ENCODE peak calls at places on chromosomes 6 and 20, in ten cellular contexts. M is activated T-helper 1 cell treated with Interleukin-2 at 50 U/mL for 16 hours; P is stimulated activated CD4-positive, alpha-beta T cell treated with anti-CD3 and anti-CD28 coated beads, Interleukin-15, amount 100 ng/mL, for 24 hours; S is activated naive CD4-positive, alpha-beta T cell treated with anti-CD3 and anti-CD28 coated beads, Interleukin-2, amount 50 U/mL, for 72 hours; A is amniotic epithelial cell; U is AG08396; Z is activated gamma-delta T cell treated with Interleukin-2 at 50 U/mL for 16 hours; T is ELR; H is dorsolateral prefrontal cortex; O is lower lobe of right lung. V is an unnamed sample.
A peak's percentile ranks its signal among the peaks of the same experiment; 100 is the strongest.

GRCh38 chr6:5851261-5851757 is 155.4 kb downstream of the NRN1 start:
- DNase-seq in Z (peak; percentile 42), U (peak; percentile 60), T (no peak), S (peak; percentile 64), A (no peak), P (peak; percentile 81), O (peak; percentile 77), M (peak; percentile 52), H (peak; percentile 82), V (peak; percentile 64)

GRCh38 chr20:58550661-58551060 is 35.5 kb upstream of the APCDD1L start:
- DNase-seq in M (no peak), A (peak; percentile 92), Z (no peak), O (no peak), U (peak; percentile 86), H (no peak), P (no peak), T (peak; percentile 96), S (no peak), V (no peak)

GRCh38 chr20:750801-751200 is 17.5 kb downstream of the SLC52A3 start:
- DNase-seq in T (no peak), M (no peak), H (no peak), U (no peak), Z (no peak), O (no peak), S (no peak), P (no peak), A (no peak), V (no peak)

GRCh38 chr20:24017160-24017761 is 28.7 kb upstream of the GGTLC1 start:
- DNase-seq in O (no peak), A (no peak), Z (no peak), P (peak; percentile 19), H (no peak), M (no peak), U (no peak), S (no peak), T (peak; percentile 11), V (no peak)

GRCh38 chr6:23027281-23027680 is 457.9 kb downstream of the HDGFL1 start:
- DNase-seq in H (peak; percentile 19), M (no peak), T (no peak), Z (no peak), P (no peak), S (no peak), A (no peak), O (no peak), U (no peak), V (no peak)

GRCh38 chr6:169620171-169621125 is 81.4 kb downstream of the WDR27 start:
- DNase-seq in O (peak; percentile 21), H (no peak), Z (no peak), M (no peak), T (peak; percentile 88), U (no peak), A (peak; percentile 82), P (no peak), S (no peak), V (no peak)

GRCh38 chr6:50831216-50831615 is 12.5 kb downstream of the TFAP2B start:
- DNase-seq in O (no peak), S (no peak), H (no peak), T (no peak), A (no peak), P (no peak), Z (no peak), M (no peak), U (no peak), V (no peak)

GRCh38 chr6:34953084-34954025 is 64.3 kb downstream of the ANKS1A start:
- DNase-seq in O (no peak), H (no peak), S (no peak), Z (no peak), P (no peak), A (peak; percentile 70), M (no peak), U (peak; percentile 50), T (peak; percentile 81), V (no peak)

GRCh38 chr6:33856655-33857054 is 52.9 kb upstream of the MLN start:
- DNase-seq in T (no peak), S (peak; percentile 80), A (no peak), U (no peak), H (no peak), P (peak; percentile 84), Z (peak; percentile 78), M (peak; percentile 61), O (no peak), V (peak; percentile 26)

GRCh38 chr20:20089018-20089417 is 36.7 kb downstream of the CFAP61 start:
- DNase-seq in M (no peak), S (no peak), A (no peak), O (no peak), P (no peak), T (no peak), H (no peak), Z (no peak), U (no peak), V (no peak)

GRCh38 chr6:24408719-24409410 is 6.1 kb downstream of the MRS2 start:
- DNase-seq in A (no peak), H (no peak), M (no peak), Z (no peak), S (no peak), U (no peak), O (no peak), T (no peak), P (no peak), V (no peak)

GRCh38 chr6:37913210-37913609 is 93.7 kb downstream of the ZFAND3 start:
- DNase-seq in U (no peak), Z (no peak), A (peak; percentile 64), M (no peak), S (no peak), O (no peak), P (no peak), T (peak; percentile 75), H (no peak), V (no peak)

GRCh38 chr6:166412911-166413384 is 30.2 kb upstream of the MPC1 start:
- DNase-seq in P (no peak), M (no peak), S (peak; percentile 43), T (no peak), Z (no peak), H (no peak), O (no peak), U (no peak), A (no peak), V (no peak)

GRCh38 chr6:128739112-128739511 is 143.8 kb upstream of the LAMA2 start:
- DNase-seq in M (no peak), S (no peak), T (no peak), Z (no peak), P (no peak), O (no peak), A (no peak), H (no peak), U (no peak), V (no peak)

GRCh38 chr6:153090241-153090930 is 40.7 kb downstream of the RGS17 start:
- DNase-seq in H (no peak), A (peak; percentile 88), U (no peak), O (no peak), S (no peak), T (peak; percentile 94), Z (no peak), M (no peak), P (no peak), V (no peak)

GRCh38 chr20:49156481-49156880 is 31.7 kb downstream of the STAU1 start:
- DNase-seq in S (no peak), O (no peak), U (no peak), H (no peak), Z (no peak), T (no peak), P (no peak), M (no peak), A (no peak), V (no peak)

GRCh38 chr6:33142501-33142900 is 49.8 kb downstream of the COL11A2 start:
- DNase-seq in A (no peak), P (no peak), U (no peak), Z (no peak), T (no peak), S (no peak), M (no peak), O (no peak), H (no peak), V (no peak)

GRCh38 chr6:15715060-15715459 is 52.2 kb upstream of the DTNBP1 start:
- DNase-seq in Z (no peak), S (no peak), T (peak; percentile 43), M (no peak), U (no peak), O (no peak), A (peak; percentile 7), H (no peak), P (peak; percentile 53), V (no peak)

GRCh38 chr6:124203106-124203811 is 399.6 kb downstream of the NKAIN2 start:
- DNase-seq in T (no peak), M (no peak), S (no peak), A (peak; percentile 83), O (no peak), U (no peak), P (no peak), H (no peak), Z (no peak), V (no peak)

GRCh38 chr6:106281088-106281487 is 44.5 kb downstream of the ATG5 start:
- DNase-seq in M (no peak), H (no peak), S (no peak), O (no peak), T (peak; percentile 54), U (no peak), Z (no peak), A (no peak), P (no peak), V (no peak)

GRCh38 chr6:10824297-10824696 is 14.0 kb downstream of the MAK start:
- DNase-seq in P (no peak), U (no peak), M (no peak), S (no peak), T (no peak), H (no peak), O (no peak), A (no peak), Z (no peak), V (no peak)

GRCh38 chr6:79810878-79811277 is 136.5 kb downstream of the ELOVL4 start:
- DNase-seq in A (no peak), U (no peak), H (no peak), Z (no peak), P (no peak), T (no peak), O (no peak), S (no peak), M (no peak), V (no peak)

GRCh38 chr6:44217332-44218143 is 812 bp downstream of the MYMX start:
- DNase-seq in U (peak; percentile 53), S (no peak), Z (no peak), P (no peak), A (no peak), M (no peak), H (no peak), T (no peak), O (no peak), V (no peak)

GRCh38 chr6:5053864-5054426 is 31.2 kb upstream of the PPP1R3G start:
- DNase-seq in S (no peak), H (no peak), M (no peak), T (no peak), P (no peak), U (no peak), A (no peak), Z (no peak), O (no peak), V (no peak)

GRCh38 chr6:81767163-81768000 is 14.9 kb upstream of the TENT5A start:
- DNase-seq in U (peak; percentile 8), O (peak; percentile 44), S (no peak), M (no peak), A (peak; percentile 30), Z (no peak), T (peak; percentile 54), H (no peak), P (no peak), V (no peak)

GRCh38 chr6:22737331-22737730 is 168.0 kb downstream of the HDGFL1 start:
- DNase-seq in A (peak; percentile 66), H (peak; percentile 16), O (no peak), T (peak; percentile 6), P (no peak), U (peak; percentile 15), Z (no peak), S (no peak), M (no peak), V (no peak)

GRCh38 chr20:56439784-56440291 is 27.8 kb downstream of the CASS4 start:
- DNase-seq in P (no peak), M (no peak), H (no peak), O (peak; percentile 56), S (no peak), Z (peak; percentile 20), T (peak; percentile 98), A (peak; percentile 89), U (peak; percentile 90), V (no peak)

GRCh38 chr20:46970937-46971630 is 76.4 kb downstream of the EYA2 start:
- DNase-seq in S (no peak), A (peak; percentile 94), O (no peak), P (peak; percentile 9), Z (no peak), T (peak; percentile 93), H (no peak), U (peak; percentile 76), M (no peak), V (no peak)

V was measured in memory B cell.